ENCODE peak calls at places on chromosomes 12 and 14, in five cellular contexts. One of them, this sample, is unnamed.

GRCh38 chr14:94331462-94331861 is 8.3 kb upstream of the SERPINA6 start:
- DNase-seq in brain microvascular endothelial cell: no peak
- DNase-seq in caudate nucleus: no peak
- DNase-seq in lung microvascular endothelial cell: no peak
- DNase-seq in HuH-7: no peak
- DNase-seq in this sample: no peak

GRCh38 chr14:36625014-36625413 is 36.6 kb upstream of the PAX9 start:
- DNase-seq in lung microvascular endothelial cell: no peak
- DNase-seq in brain microvascular endothelial cell: no peak
- DNase-seq in HuH-7: no peak
- DNase-seq in caudate nucleus: no peak
- DNase-seq in this sample: no peak

GRCh38 chr14:65604535-65604934 is 192.0 kb downstream of the FUT8 start:
- DNase-seq in brain microvascular endothelial cell: no peak
- DNase-seq in HuH-7: no peak
- DNase-seq in lung microvascular endothelial cell: no peak
- DNase-seq in caudate nucleus: no peak
- DNase-seq in this sample: no peak

GRCh38 chr14:88908216-88908615 is 83.8 kb downstream of the TTC8 start:
- DNase-seq in brain microvascular endothelial cell: no peak
- DNase-seq in lung microvascular endothelial cell: no peak
- DNase-seq in HuH-7: no peak
- DNase-seq in caudate nucleus: no peak
- DNase-seq in this sample: no peak

GRCh38 chr12:45974883-45975282 is 15.5 kb downstream of the SCAF11 start:
- DNase-seq in brain microvascular endothelial cell: no peak
- DNase-seq in lung microvascular endothelial cell: no peak
- DNase-seq in HuH-7: no peak
- DNase-seq in caudate nucleus: no peak
- DNase-seq in this sample: no peak

GRCh38 chr12:93925585-93925984 is 222.8 kb upstream of the PLXNC1 start:
- DNase-seq in brain microvascular endothelial cell: no peak
- DNase-seq in HuH-7: no peak
- DNase-seq in lung microvascular endothelial cell: no peak
- DNase-seq in caudate nucleus: no peak
- DNase-seq in this sample: no peak

GRCh38 chr12:22459872-22460490 is 84.4 kb downstream of the C2CD5 start:
- DNase-seq in lung microvascular endothelial cell: peak
- DNase-seq in HuH-7: peak
- DNase-seq in caudate nucleus: no peak
- DNase-seq in brain microvascular endothelial cell: peak
- DNase-seq in this sample: no peak

GRCh38 chr12:121494093-121494787 is 86.6 kb downstream of the KDM2B start:
- DNase-seq in brain microvascular endothelial cell: peak
- DNase-seq in lung microvascular endothelial cell: peak
- DNase-seq in HuH-7: peak
- DNase-seq in caudate nucleus: no peak
- DNase-seq in this sample: no peak

GRCh38 chr12:119841433-119842210 is 35.5 kb downstream of the CIT start:
- DNase-seq in caudate nucleus: no peak
- DNase-seq in brain microvascular endothelial cell: peak
- DNase-seq in HuH-7: no peak
- DNase-seq in lung microvascular endothelial cell: peak
- DNase-seq in this sample: no peak

GRCh38 chr14:70188608-70189540 is at the start of gene SLC8A3:
- DNase-seq in caudate nucleus: peak
- DNase-seq in lung microvascular endothelial cell: peak
- DNase-seq in HuH-7: no peak
- DNase-seq in brain microvascular endothelial cell: peak
- DNase-seq in this sample: no peak

GRCh38 chr12:49541140-49541861 is 2.5 kb downstream of the KCNH3 start:
- DNase-seq in brain microvascular endothelial cell: no peak
- DNase-seq in caudate nucleus: no peak
- DNase-seq in lung microvascular endothelial cell: no peak
- DNase-seq in HuH-7: no peak
- DNase-seq in this sample: no peak

GRCh38 chr12:75979181-75979580 is 52.4 kb downstream of the PHLDA1 start:
- DNase-seq in HuH-7: no peak
- DNase-seq in brain microvascular endothelial cell: peak
- DNase-seq in lung microvascular endothelial cell: peak
- DNase-seq in caudate nucleus: no peak
- DNase-seq in this sample: no peak

GRCh38 chr12:75959506-75959905 is 72.1 kb downstream of the PHLDA1 start:
- DNase-seq in HuH-7: no peak
- DNase-seq in brain microvascular endothelial cell: no peak
- DNase-seq in lung microvascular endothelial cell: no peak
- DNase-seq in caudate nucleus: no peak
- DNase-seq in this sample: no peak

GRCh38 chr12:109910969-109911348 is 10.9 kb downstream of the TCHP start:
- DNase-seq in HuH-7: peak
- DNase-seq in brain microvascular endothelial cell: peak
- DNase-seq in lung microvascular endothelial cell: no peak
- DNase-seq in caudate nucleus: no peak
- DNase-seq in this sample: no peak

GRCh38 chr12:54371328-54372112 is 7.2 kb upstream of the GPR84 start:
- DNase-seq in caudate nucleus: no peak
- DNase-seq in lung microvascular endothelial cell: no peak
- DNase-seq in HuH-7: no peak
- DNase-seq in brain microvascular endothelial cell: no peak
- DNase-seq in this sample: no peak

GRCh38 chr12:69397978-69398377 is 38.4 kb downstream of the YEATS4 start:
- DNase-seq in caudate nucleus: no peak
- DNase-seq in HuH-7: no peak
- DNase-seq in lung microvascular endothelial cell: no peak
- DNase-seq in brain microvascular endothelial cell: no peak
- DNase-seq in this sample: no peak

GRCh38 chr14:58960945-58961731 is 227.3 kb upstream of the DAAM1 start:
- DNase-seq in brain microvascular endothelial cell: no peak
- DNase-seq in HuH-7: no peak
- DNase-seq in lung microvascular endothelial cell: no peak
- DNase-seq in caudate nucleus: no peak
- DNase-seq in this sample: no peak

GRCh38 chr12:111248981-111249380 is 119.9 kb downstream of the PHETA1 start:
- DNase-seq in caudate nucleus: no peak
- DNase-seq in HuH-7: no peak
- DNase-seq in lung microvascular endothelial cell: no peak
- DNase-seq in brain microvascular endothelial cell: no peak
- DNase-seq in this sample: no peak

GRCh38 chr14:91585856-91586255 is 75.7 kb upstream of the PPP4R3A start:
- DNase-seq in lung microvascular endothelial cell: no peak
- DNase-seq in HuH-7: no peak
- DNase-seq in brain microvascular endothelial cell: no peak
- DNase-seq in caudate nucleus: no peak
- DNase-seq in this sample: no peak

GRCh38 chr12:128976120-128976519 is 122.8 kb downstream of the GLT1D1 start:
- DNase-seq in brain microvascular endothelial cell: peak
- DNase-seq in HuH-7: no peak
- DNase-seq in lung microvascular endothelial cell: no peak
- DNase-seq in caudate nucleus: peak
- DNase-seq in this sample: no peak

GRCh38 chr14:92105845-92106094 is 612 bp downstream of the ATXN3 start:
- DNase-seq in caudate nucleus: no peak
- DNase-seq in lung microvascular endothelial cell: peak
- DNase-seq in HuH-7: peak
- DNase-seq in brain microvascular endothelial cell: peak
- DNase-seq in this sample: peak

GRCh38 chr12:131604146-131604844 is 106.6 kb upstream of the SFSWAP start:
- DNase-seq in brain microvascular endothelial cell: no peak
- DNase-seq in HuH-7: no peak
- DNase-seq in lung microvascular endothelial cell: no peak
- DNase-seq in caudate nucleus: no peak
- DNase-seq in this sample: no peak

GRCh38 chr12:120343692-120344091 is 16.1 kb upstream of the PLA2G1B start:
- DNase-seq in brain microvascular endothelial cell: no peak
- DNase-seq in HuH-7: no peak
- DNase-seq in lung microvascular endothelial cell: no peak
- DNase-seq in caudate nucleus: no peak
- DNase-seq in this sample: no peak

GRCh38 chr12:6234214-6234613 is 34.0 kb downstream of the CD9 start:
- DNase-seq in caudate nucleus: no peak
- DNase-seq in HuH-7: no peak
- DNase-seq in brain microvascular endothelial cell: no peak
- DNase-seq in lung microvascular endothelial cell: no peak
- DNase-seq in this sample: no peak

GRCh38 chr12:32718926-32719325 is 36.8 kb downstream of the YARS2 start:
- DNase-seq in brain microvascular endothelial cell: no peak
- DNase-seq in caudate nucleus: no peak
- DNase-seq in HuH-7: no peak
- DNase-seq in lung microvascular endothelial cell: no peak
- DNase-seq in this sample: no peak

GRCh38 chr12:104582739-104583138 is 126.0 kb downstream of the CHST11 start:
- DNase-seq in lung microvascular endothelial cell: no peak
- DNase-seq in caudate nucleus: no peak
- DNase-seq in brain microvascular endothelial cell: no peak
- DNase-seq in HuH-7: no peak
- DNase-seq in this sample: no peak